ENCODE peak calls at places on chromosomes 2 and 18, in eight cellular contexts. S is GM20000, X is mucosa of descending colon, Y is B cell, H is body of pancreas, J is AG10803, F is GM12864, T is endothelial cell. N is an unnamed sample.

GRCh38 chr2:166419616-166419934 is 43.8 kb upstream of the SCN9A start:
- DNase-seq in S (no peak), X (no peak), Y (no peak), H (no peak), J (peak; percentile 51), F (no peak), T (no peak), N (peak; percentile 54)

GRCh38 chr2:148594216-148594615 is 50.3 kb upstream of the EPC2 start:
- DNase-seq in S (no peak), X (no peak), Y (no peak), H (no peak), J (no peak), F (no peak), T (no peak), N (no peak)

GRCh38 chr2:150643106-150643730 is 155.8 kb upstream of the RND3 start:
- DNase-seq in S (no peak), X (no peak), Y (no peak), H (no peak), J (no peak), F (no peak), T (no peak), N (no peak)

GRCh38 chr2:181517685-181518301 is 60.6 kb downstream of the ITGA4 start:
- DNase-seq in S (no peak), X (no peak), Y (no peak), H (peak; percentile 7), J (no peak), F (no peak), T (no peak), N (no peak)

GRCh38 chr2:240155080-240156025 is 14.9 kb upstream of the OTOS start:
- DNase-seq in S (no peak), X (no peak), Y (no peak), H (no peak), J (no peak), F (no peak), T (no peak), N (no peak)

GRCh38 chr2:161979490-161979889 is 94.5 kb downstream of the DPP4 start:
- DNase-seq in S (no peak), X (no peak), Y (no peak), H (no peak), J (no peak), F (no peak), T (no peak), N (no peak)

GRCh38 chr18:2545155-2545554 is 26.1 kb downstream of the METTL4 start:
- DNase-seq in S (no peak), X (no peak), Y (no peak), H (no peak), J (no peak), F (no peak), T (no peak), N (no peak)

GRCh38 chr2:227366861-227367800 is 12.0 kb downstream of the TM4SF20 start:
- DNase-seq in S (no peak), X (no peak), Y (no peak), H (peak; percentile 17), J (peak; percentile 92), F (no peak), T (no peak), N (peak; percentile 70)

GRCh38 chr2:71190959-71191943 is 35.7 kb downstream of the PAIP2B start:
- DNase-seq in S (no peak), X (no peak), Y (no peak), H (peak; percentile 11), J (peak; percentile 40), F (no peak), T (no peak), N (peak; percentile 16)
- TF ChIP-seq CTCF in S (no peak), X (no peak), Y (no peak), H (no peak), J (peak; percentile 48), F (no peak), T (no peak), N (peak; percentile 55)

GRCh38 chr2:237701859-237702370 is 74.5 kb downstream of the LRRFIP1 start:
- DNase-seq in S (no peak), X (no peak), Y (no peak), H (no peak), J (no peak), F (no peak), T (no peak), N (no peak)

GRCh38 chr2:237701033-237701858 is 73.9 kb downstream of the LRRFIP1 start:
- DNase-seq in S (no peak), X (peak; percentile 51), Y (no peak), H (no peak), J (no peak), F (no peak), T (no peak), N (no peak)

GRCh38 chr2:237704476-237705224 is 77.3 kb downstream of the LRRFIP1 start:
- DNase-seq in S (no peak), X (no peak), Y (no peak), H (no peak), J (peak; percentile 77), F (no peak), T (no peak), N (peak; percentile 38)

GRCh38 chr2:237700583-237701032 is 73.2 kb downstream of the LRRFIP1 start:
- DNase-seq in S (peak; percentile 60), X (peak; percentile 72), Y (peak; percentile 65), H (no peak), J (peak; percentile 41), F (no peak), T (no peak), N (peak; percentile 42)

GRCh38 chr2:237702439-237703397 is 75.3 kb downstream of the LRRFIP1 start:
- DNase-seq in S (no peak), X (no peak), Y (no peak), H (peak; percentile 49), J (peak; percentile 76), F (no peak), T (no peak), N (peak; percentile 48)
- TF ChIP-seq CTCF in S (no peak), X (no peak), Y (no peak), H (no peak), J (peak; percentile 23), F (no peak), T (no peak), N (no peak)

GRCh38 chr18:12885500-12885899 is 1.5 kb upstream of the PTPN2 start:
- DNase-seq in S (no peak), X (no peak), Y (no peak), H (no peak), J (no peak), F (no peak), T (no peak), N (no peak)

GRCh38 chr18:12883684-12884520 is at the start of gene PTPN2:
- DNase-seq in S (peak; percentile 98), X (peak; percentile 97), Y (peak; percentile 95), H (peak; percentile 96), J (peak; percentile 95), F (peak; percentile 90), T (peak; percentile 88), N (peak; percentile 89)

GRCh38 chr18:12884521-12885323 is 685 bp upstream of the PTPN2 start:
- DNase-seq in S (no peak), X (no peak), Y (no peak), H (no peak), J (peak; percentile 12), F (no peak), T (no peak), N (no peak)

GRCh38 chr18:12883003-12883683 is 894 bp downstream of the PTPN2 start:
- DNase-seq in S (no peak), X (no peak), Y (no peak), H (no peak), J (no peak), F (no peak), T (peak; percentile 41), N (no peak)

DNA sequence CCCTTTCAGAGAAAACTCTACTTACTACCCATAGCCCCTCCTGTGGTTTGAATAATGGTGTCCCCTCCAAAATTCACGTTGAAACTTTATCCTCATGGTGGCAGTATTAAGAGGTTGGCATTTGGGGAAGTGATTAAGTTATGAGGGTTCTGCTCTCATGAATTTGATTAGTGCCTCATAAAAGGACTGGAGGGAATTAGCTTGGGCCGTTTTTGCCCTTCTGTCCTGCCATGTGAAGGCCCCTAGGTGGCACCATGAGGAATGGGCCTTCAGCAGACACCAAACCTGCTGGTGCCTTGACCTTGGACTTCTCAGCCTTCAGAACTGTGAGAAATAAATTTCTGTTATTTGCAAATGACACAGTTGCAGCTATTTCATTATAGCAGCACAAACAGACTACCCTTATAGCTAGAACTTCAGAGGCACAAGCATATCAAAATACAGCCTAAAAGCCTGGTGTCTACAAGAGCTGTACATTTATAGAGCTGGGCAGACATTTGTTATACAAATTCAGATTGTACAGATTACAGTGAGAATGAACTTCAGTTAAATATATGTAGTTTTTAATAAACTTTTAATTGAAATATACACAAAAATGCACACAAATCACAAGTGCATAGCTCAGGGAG is 2.6 kb upstream of the PTPN2 start:
- DNase-seq in S (no peak), X (no peak), Y (no peak), H (peak; percentile 23), J (peak; percentile 13), F (no peak), T (no peak), N (no peak)
- TF ChIP-seq CTCF in S (peak; percentile 34), X (no peak), Y (peak; percentile 44), H (peak; percentile 33), J (peak; percentile 39), F (peak; percentile 52), T (peak; percentile 23), N (peak; percentile 73)

DNA sequence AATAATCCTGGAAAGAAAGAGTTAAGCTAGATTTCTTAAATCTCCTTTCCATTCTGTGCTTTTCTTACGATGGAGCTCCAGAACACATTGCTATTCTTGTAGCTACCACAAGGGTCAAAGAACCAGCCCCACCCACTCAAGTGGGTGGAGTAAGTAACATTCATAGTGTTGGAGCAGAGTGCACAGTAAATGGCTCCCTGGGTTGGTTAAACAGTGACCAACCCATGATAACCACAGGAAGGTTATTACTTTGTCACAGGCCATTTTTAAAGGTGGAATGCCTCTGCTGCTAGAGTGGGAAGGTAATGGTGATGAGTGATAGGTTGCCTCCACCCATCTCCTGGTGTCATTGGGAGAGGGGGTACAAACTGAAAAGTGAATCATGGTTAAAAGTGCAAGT is 13.9 kb downstream of the ARPC2 start:
- DNase-seq in S (peak; percentile 18), X (no peak), Y (no peak), H (peak; percentile 70), J (no peak), F (no peak), T (no peak), N (peak; percentile 30)
- TF ChIP-seq CTCF in S (no peak), X (peak; percentile 25), Y (peak; percentile 42), H (peak; percentile 32), J (peak; percentile 12), F (peak; percentile 44), T (peak; percentile 54), N (peak; percentile 68)

N was measured in HFFc6.